ENCODE peak calls at places on chromosome 21, in five cellular contexts. One of them, this sample, is unnamed.

GRCh38 chr21:42289926-42290325 is 25.3 kb downstream of the TFF3 start:
- DNase-seq in dorsolateral prefrontal cortex: peak; percentile 50
- DNase-seq in uterus: no peak
- DNase-seq in heart right ventricle: no peak
- DNase-seq in HCT116: no peak
- DNase-seq in this sample: no peak

GRCh38 chr21:26881504-26882228 is 36.5 kb upstream of the ADAMTS1 start:
- DNase-seq in dorsolateral prefrontal cortex: no peak
- DNase-seq in uterus: no peak
- DNase-seq in heart right ventricle: no peak
- DNase-seq in HCT116: no peak
- DNase-seq in this sample: no peak

GRCh38 chr21:21439761-21440160 is 441.6 kb downstream of the NCAM2 start:
- DNase-seq in dorsolateral prefrontal cortex: no peak
- DNase-seq in uterus: no peak
- DNase-seq in heart right ventricle: no peak
- DNase-seq in HCT116: no peak
- DNase-seq in this sample: no peak

GRCh38 chr21:33686386-33686785 is 44.1 kb downstream of the ITSN1 start:
- DNase-seq in dorsolateral prefrontal cortex: no peak
- DNase-seq in uterus: no peak
- DNase-seq in heart right ventricle: no peak
- DNase-seq in HCT116: no peak
- DNase-seq in this sample: no peak

GRCh38 chr21:29725025-29725736 is 214.6 kb downstream of the GRIK1 start:
- DNase-seq in dorsolateral prefrontal cortex: no peak
- DNase-seq in uterus: no peak
- DNase-seq in heart right ventricle: no peak
- DNase-seq in HCT116: no peak
- DNase-seq in this sample: no peak

GRCh38 chr21:42652527-42653491 is 612 bp upstream of the PDE9A start:
- DNase-seq in dorsolateral prefrontal cortex: peak; percentile 62
- DNase-seq in uterus: peak; percentile 56
- DNase-seq in heart right ventricle: peak; percentile 65
- DNase-seq in HCT116: no peak
- DNase-seq in this sample: peak; percentile 77

GRCh38 chr21:34916446-34916845 is 132.7 kb downstream of the RUNX1 start:
- DNase-seq in dorsolateral prefrontal cortex: no peak
- DNase-seq in uterus: no peak
- DNase-seq in heart right ventricle: no peak
- DNase-seq in HCT116: no peak
- DNase-seq in this sample: no peak

GRCh38 chr21:41168391-41169257 is 664 bp downstream of the BACE2 start:
- DNase-seq in dorsolateral prefrontal cortex: peak; percentile 33
- DNase-seq in uterus: peak; percentile 60
- DNase-seq in heart right ventricle: peak; percentile 48
- DNase-seq in HCT116: no peak
- DNase-seq in this sample: peak; percentile 46

GRCh38 chr21:42093991-42094417 is 22.9 kb downstream of the UMODL1 start:
- DNase-seq in dorsolateral prefrontal cortex: no peak
- DNase-seq in uterus: peak; percentile 29
- DNase-seq in heart right ventricle: no peak
- DNase-seq in HCT116: no peak
- DNase-seq in this sample: no peak

GRCh38 chr21:36235058-36235582 is 78.5 kb downstream of the DOP1B start:
- DNase-seq in dorsolateral prefrontal cortex: no peak
- DNase-seq in uterus: no peak
- DNase-seq in heart right ventricle: no peak
- DNase-seq in HCT116: no peak
- DNase-seq in this sample: no peak
- H3K27ac ChIP-seq in dorsolateral prefrontal cortex: no peak overlapping the region
- H3K27ac ChIP-seq in uterus: no peak overlapping the region
- H3K27ac ChIP-seq in heart right ventricle: peak overlapping the region; percentile 21
- H3K27ac ChIP-seq in HCT116: no peak overlapping the region
- H3K27ac ChIP-seq in this sample: no peak overlapping the region

DNA sequence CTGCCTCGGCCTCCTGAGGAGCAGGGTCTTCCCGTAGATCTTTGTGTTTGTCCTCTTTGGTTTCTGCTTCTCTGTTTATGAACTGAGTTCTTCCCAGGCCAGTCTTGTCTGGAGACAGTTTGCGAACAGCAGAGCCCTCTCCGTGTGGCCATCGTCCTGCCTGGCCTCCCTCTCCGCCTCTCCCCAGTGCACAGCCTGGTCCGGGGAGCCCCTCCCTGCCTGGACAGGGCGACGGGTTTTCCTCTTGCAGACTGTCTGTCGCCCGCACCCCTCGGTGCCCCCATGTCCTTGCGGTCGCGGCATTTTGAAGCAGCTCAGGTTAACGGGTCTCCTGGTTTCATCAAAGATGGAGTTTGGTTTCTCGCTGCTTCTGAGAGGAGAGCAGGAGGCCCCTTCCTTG is 34.8 kb downstream of the SLX9 start:
- DNase-seq in dorsolateral prefrontal cortex: no peak
- DNase-seq in uterus: no peak
- DNase-seq in heart right ventricle: no peak
- DNase-seq in HCT116: no peak
- DNase-seq in this sample: no peak
- H3K27ac ChIP-seq in dorsolateral prefrontal cortex: no peak overlapping the region
- H3K27ac ChIP-seq in uterus: no peak overlapping the region
- H3K27ac ChIP-seq in heart right ventricle: no peak overlapping the region
- H3K27ac ChIP-seq in HCT116: no peak overlapping the region
- H3K27ac ChIP-seq in this sample: no peak overlapping the region

GRCh38 chr21:46036696-46037337 is 55.2 kb downstream of the COL6A1 start:
- DNase-seq in dorsolateral prefrontal cortex: no peak
- DNase-seq in uterus: peak; percentile 62
- DNase-seq in heart right ventricle: peak; percentile 24
- DNase-seq in HCT116: no peak
- DNase-seq in this sample: no peak

GRCh38 chr21:46031484-46031883 is 49.9 kb downstream of the COL6A1 start:
- DNase-seq in dorsolateral prefrontal cortex: no peak
- DNase-seq in uterus: no peak
- DNase-seq in heart right ventricle: no peak
- DNase-seq in HCT116: no peak
- DNase-seq in this sample: no peak

GRCh38 chr21:46037338-46038325 is 56.1 kb downstream of the COL6A1 start:
- DNase-seq in dorsolateral prefrontal cortex: no peak
- DNase-seq in uterus: no peak
- DNase-seq in heart right ventricle: peak; percentile 23
- DNase-seq in HCT116: no peak
- DNase-seq in this sample: no peak

GRCh38 chr21:46035809-46036695 is 54.5 kb downstream of the COL6A1 start:
- DNase-seq in dorsolateral prefrontal cortex: no peak
- DNase-seq in uterus: peak; percentile 79
- DNase-seq in heart right ventricle: peak; percentile 73
- DNase-seq in HCT116: no peak
- DNase-seq in this sample: no peak

GRCh38 chr21:46033410-46034404 is 52.1 kb downstream of the COL6A1 start:
- DNase-seq in dorsolateral prefrontal cortex: no peak
- DNase-seq in uterus: no peak
- DNase-seq in heart right ventricle: peak; percentile 8
- DNase-seq in HCT116: no peak
- DNase-seq in this sample: no peak
- H3K27ac ChIP-seq in dorsolateral prefrontal cortex: no peak overlapping the region
- H3K27ac ChIP-seq in uterus: no peak overlapping the region
- H3K27ac ChIP-seq in heart right ventricle: no peak overlapping the region
- H3K27ac ChIP-seq in HCT116: no peak overlapping the region
- H3K27ac ChIP-seq in this sample: no peak overlapping the region

GRCh38 chr21:46285206-46285661 is at the start of gene MCM3AP:
- DNase-seq in dorsolateral prefrontal cortex: no peak
- DNase-seq in uterus: no peak
- DNase-seq in heart right ventricle: no peak
- DNase-seq in HCT116: no peak
- DNase-seq in this sample: no peak
- H3K27ac ChIP-seq in dorsolateral prefrontal cortex: peak within 1 kb of the TSS; percentile 94
- H3K27ac ChIP-seq in uterus: peak within 1 kb of the TSS; percentile 89
- H3K27ac ChIP-seq in heart right ventricle: peak within 1 kb of the TSS; percentile 98
- H3K27ac ChIP-seq in HCT116: peak within 1 kb of the TSS; percentile 95
- H3K27ac ChIP-seq in this sample: peak within 1 kb of the TSS; percentile 96

DNA sequence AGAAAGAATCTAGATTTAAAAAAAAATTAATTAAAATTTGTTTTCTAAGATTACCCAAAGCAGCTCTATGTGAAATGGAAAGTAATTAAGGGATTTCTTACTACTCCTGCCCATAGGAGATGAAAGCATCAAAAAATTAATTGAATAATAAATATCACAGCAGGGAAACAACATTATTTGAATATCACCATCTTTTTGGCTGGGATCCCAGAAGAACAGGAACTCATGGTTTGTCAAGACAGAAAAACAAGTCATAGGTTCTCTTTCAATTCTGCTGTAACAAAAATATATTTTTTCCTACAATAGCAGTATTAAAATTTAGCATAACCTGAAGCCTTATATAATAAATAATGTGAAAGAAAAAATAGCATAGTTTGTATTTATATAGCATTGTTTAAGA is 1713.4 kb downstream of the NCAM2 start:
- DNase-seq in dorsolateral prefrontal cortex: no peak
- DNase-seq in uterus: no peak
- DNase-seq in heart right ventricle: no peak
- DNase-seq in HCT116: no peak
- DNase-seq in this sample: no peak
- H3K27ac ChIP-seq in dorsolateral prefrontal cortex: no peak overlapping the region
- H3K27ac ChIP-seq in uterus: no peak overlapping the region
- H3K27ac ChIP-seq in heart right ventricle: no peak overlapping the region
- H3K27ac ChIP-seq in HCT116: no peak overlapping the region
- H3K27ac ChIP-seq in this sample: no peak overlapping the region

GRCh38 chr21:17697474-17697873 is 84.8 kb upstream of the BTG3 start:
- DNase-seq in dorsolateral prefrontal cortex: no peak
- DNase-seq in uterus: no peak
- DNase-seq in heart right ventricle: no peak
- DNase-seq in HCT116: no peak
- DNase-seq in this sample: no peak
- H3K27ac ChIP-seq in dorsolateral prefrontal cortex: no peak overlapping the region
- H3K27ac ChIP-seq in uterus: no peak overlapping the region
- H3K27ac ChIP-seq in heart right ventricle: no peak overlapping the region
- H3K27ac ChIP-seq in HCT116: no peak overlapping the region
- H3K27ac ChIP-seq in this sample: no peak overlapping the region